ENCODE peak calls at places on chromosome 10, in five cellular contexts. One of them, this sample, is unnamed. For H3K4me1, the result is how much of the 10 kb centered on the place peaks cover.

GRCh38 chr10:89279449-89279869 is 22.4 kb upstream of the IFIT2 start:
- DNase-seq in GM23248: no peak
- DNase-seq in hepatocyte: no peak
- DNase-seq in PC-9: peak
- DNase-seq in fibroblast of lung: peak
- DNase-seq in this sample: no peak

GRCh38 chr10:22894714-22895113 is 33.1 kb upstream of the ARMC3 start:
- DNase-seq in GM23248: peak
- DNase-seq in hepatocyte: peak
- DNase-seq in PC-9: no peak
- DNase-seq in fibroblast of lung: no peak
- DNase-seq in this sample: no peak

GRCh38 chr10:4688620-4689019 is 137.4 kb upstream of the AKR1E2 start:
- DNase-seq in GM23248: no peak
- DNase-seq in hepatocyte: no peak
- DNase-seq in PC-9: no peak
- DNase-seq in fibroblast of lung: no peak
- DNase-seq in this sample: no peak

GRCh38 chr10:69901623-69902505 is 100.2 kb downstream of the COL13A1 start:
- DNase-seq in GM23248: peak
- DNase-seq in hepatocyte: peak
- DNase-seq in PC-9: no peak
- DNase-seq in fibroblast of lung: peak
- DNase-seq in this sample: peak

GRCh38 chr10:103757531-103758293 is 97.7 kb downstream of the SH3PXD2A start:
- DNase-seq in GM23248: peak
- DNase-seq in hepatocyte: peak
- DNase-seq in PC-9: no peak
- DNase-seq in fibroblast of lung: peak
- DNase-seq in this sample: no peak

GRCh38 chr10:88379575-88379974 is 203.5 kb downstream of the RNLS start:
- DNase-seq in GM23248: peak
- DNase-seq in hepatocyte: peak
- DNase-seq in PC-9: no peak
- DNase-seq in fibroblast of lung: peak
- DNase-seq in this sample: no peak

GRCh38 chr10:22553452-22553995 is 160.9 kb downstream of the PIP4K2A start:
- DNase-seq in GM23248: no peak
- DNase-seq in hepatocyte: no peak
- DNase-seq in PC-9: no peak
- DNase-seq in fibroblast of lung: no peak
- DNase-seq in this sample: no peak

GRCh38 chr10:80161321-80162084 is 29.0 kb downstream of the PLAC9 start:
- DNase-seq in GM23248: peak
- DNase-seq in hepatocyte: no peak
- DNase-seq in PC-9: no peak
- DNase-seq in fibroblast of lung: no peak
- DNase-seq in this sample: peak

DNA sequence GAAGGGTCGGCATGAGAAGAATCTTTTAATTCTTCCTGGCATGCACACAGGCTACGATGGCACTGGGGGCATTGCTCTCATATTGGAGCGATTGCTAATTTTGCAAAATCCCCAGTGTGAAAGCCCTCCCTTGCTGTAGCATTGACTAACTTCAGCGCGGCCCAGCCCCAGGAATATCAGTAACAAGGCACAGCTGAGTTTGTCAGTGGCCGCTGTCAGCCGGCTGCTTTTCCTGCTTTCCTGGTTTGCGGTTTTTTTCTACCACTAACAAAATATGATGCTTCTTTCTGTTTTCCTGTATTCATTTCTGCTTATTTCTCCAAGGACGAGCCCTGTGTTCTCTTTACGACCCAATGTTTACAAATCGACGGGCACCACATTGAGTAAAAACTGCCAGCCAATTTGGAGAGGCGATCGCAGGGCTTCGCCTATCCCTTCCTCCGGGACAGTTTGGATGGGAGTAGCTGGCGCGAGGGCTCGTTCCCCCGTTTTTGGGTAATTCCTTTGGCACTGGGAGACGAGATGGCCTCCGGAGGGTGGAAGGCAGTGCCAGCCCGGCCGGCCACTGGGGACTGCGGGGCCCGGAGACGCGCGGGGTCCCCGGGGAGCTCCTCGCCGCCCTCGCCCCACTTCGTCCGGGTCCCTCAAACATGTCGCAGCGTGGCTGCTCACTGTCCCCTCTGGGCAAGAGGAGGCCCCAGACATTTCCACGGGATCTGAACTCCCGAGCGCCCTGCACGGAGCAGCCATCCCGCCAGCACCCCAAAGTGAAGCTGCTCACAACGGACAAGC is 949 bp downstream of the ADARB2 start:
- DNase-seq in GM23248: no peak
- DNase-seq in hepatocyte: no peak
- DNase-seq in PC-9: no peak
- DNase-seq in fibroblast of lung: no peak
- DNase-seq in this sample: peak
- TF ChIP-seq EZH2 in GM23248: no peak
- TF ChIP-seq EZH2 in hepatocyte: peak
- TF ChIP-seq EZH2 in PC-9: no peak
- TF ChIP-seq EZH2 in fibroblast of lung: no peak
- TF ChIP-seq EZH2 in this sample: peak

DNA sequence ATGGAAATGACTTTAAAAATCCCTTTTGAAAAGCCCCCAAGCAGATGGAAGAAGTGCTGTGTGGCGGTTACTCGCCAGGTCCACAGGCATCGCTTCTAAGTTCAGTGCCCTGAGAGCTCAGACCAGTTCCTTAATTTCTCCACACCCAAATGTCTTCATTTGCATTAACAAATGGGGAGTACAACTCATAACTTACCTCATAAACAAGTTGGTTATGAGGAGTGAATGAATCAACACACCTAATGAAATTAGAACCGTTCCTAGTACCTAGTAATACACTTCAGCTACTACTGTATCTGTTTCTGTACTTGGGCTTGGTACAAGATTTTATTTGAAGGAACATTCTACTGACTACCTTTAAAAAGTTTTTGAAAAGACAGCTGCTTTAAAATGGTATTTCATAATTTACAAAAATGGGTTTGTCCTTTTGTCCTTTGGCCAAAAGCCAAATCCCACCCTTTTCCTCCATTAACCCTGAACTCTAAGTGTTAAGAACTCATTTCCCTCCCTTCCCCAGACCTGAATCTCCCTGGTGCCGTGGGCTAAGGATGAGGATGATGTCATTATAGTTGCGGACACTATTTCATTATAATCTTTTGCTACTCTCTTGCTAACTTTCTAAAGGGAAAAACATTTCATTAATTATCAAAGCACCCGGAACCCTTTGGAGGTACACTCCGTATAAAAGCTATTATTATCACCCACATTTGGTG is 221.5 kb upstream of the CELF2 start:
- DNase-seq in GM23248: peak
- DNase-seq in hepatocyte: peak
- DNase-seq in PC-9: no peak
- DNase-seq in fibroblast of lung: no peak
- DNase-seq in this sample: no peak
- H3K4me1 ChIP-seq in GM23248: under half
- H3K4me1 ChIP-seq in hepatocyte: under half
- H3K4me1 ChIP-seq in PC-9: half or more
- H3K4me1 ChIP-seq in fibroblast of lung: under half
- H3K4me1 ChIP-seq in this sample: under half

GRCh38 chr10:118237930-118238329 is 104.2 kb downstream of the FAM204A start:
- DNase-seq in GM23248: no peak
- DNase-seq in hepatocyte: no peak
- DNase-seq in PC-9: no peak
- DNase-seq in fibroblast of lung: no peak
- DNase-seq in this sample: no peak

GRCh38 chr10:118238573-118239240 is 103.4 kb downstream of the FAM204A start:
- DNase-seq in GM23248: peak
- DNase-seq in hepatocyte: peak
- DNase-seq in PC-9: peak
- DNase-seq in fibroblast of lung: peak
- DNase-seq in this sample: no peak

GRCh38 chr10:118243907-118244306 is 98.2 kb downstream of the FAM204A start:
- DNase-seq in GM23248: no peak
- DNase-seq in hepatocyte: no peak
- DNase-seq in PC-9: no peak
- DNase-seq in fibroblast of lung: no peak
- DNase-seq in this sample: no peak

GRCh38 chr10:118246340-118247247 is 95.5 kb downstream of the FAM204A start:
- DNase-seq in GM23248: no peak
- DNase-seq in hepatocyte: no peak
- DNase-seq in PC-9: no peak
- DNase-seq in fibroblast of lung: no peak
- DNase-seq in this sample: peak

GRCh38 chr10:118241229-118242137 is 100.6 kb downstream of the FAM204A start:
- DNase-seq in GM23248: peak
- DNase-seq in hepatocyte: peak
- DNase-seq in PC-9: peak
- DNase-seq in fibroblast of lung: peak
- DNase-seq in this sample: peak
- TF ChIP-seq EZH2 in GM23248: no peak
- TF ChIP-seq EZH2 in hepatocyte: no peak
- TF ChIP-seq EZH2 in PC-9: no peak
- TF ChIP-seq EZH2 in fibroblast of lung: no peak
- TF ChIP-seq EZH2 in this sample: no peak

GRCh38 chr10:50558368-50558767 is 65.4 kb downstream of the SGMS1 start:
- DNase-seq in GM23248: no peak
- DNase-seq in hepatocyte: no peak
- DNase-seq in PC-9: no peak
- DNase-seq in fibroblast of lung: peak
- DNase-seq in this sample: no peak
- H3K4me1 ChIP-seq in GM23248: half or more
- H3K4me1 ChIP-seq in hepatocyte: under half
- H3K4me1 ChIP-seq in PC-9: under half
- H3K4me1 ChIP-seq in fibroblast of lung: under half
- H3K4me1 ChIP-seq in this sample: under half

GRCh38 chr10:86401588-86402282 is 35.1 kb upstream of the GRID1 start:
- DNase-seq in GM23248: peak
- DNase-seq in hepatocyte: peak
- DNase-seq in PC-9: no peak
- DNase-seq in fibroblast of lung: no peak
- DNase-seq in this sample: peak
- TF ChIP-seq EZH2 in GM23248: no peak
- TF ChIP-seq EZH2 in hepatocyte: no peak
- TF ChIP-seq EZH2 in PC-9: no peak
- TF ChIP-seq EZH2 in fibroblast of lung: no peak
- TF ChIP-seq EZH2 in this sample: peak

DNA sequence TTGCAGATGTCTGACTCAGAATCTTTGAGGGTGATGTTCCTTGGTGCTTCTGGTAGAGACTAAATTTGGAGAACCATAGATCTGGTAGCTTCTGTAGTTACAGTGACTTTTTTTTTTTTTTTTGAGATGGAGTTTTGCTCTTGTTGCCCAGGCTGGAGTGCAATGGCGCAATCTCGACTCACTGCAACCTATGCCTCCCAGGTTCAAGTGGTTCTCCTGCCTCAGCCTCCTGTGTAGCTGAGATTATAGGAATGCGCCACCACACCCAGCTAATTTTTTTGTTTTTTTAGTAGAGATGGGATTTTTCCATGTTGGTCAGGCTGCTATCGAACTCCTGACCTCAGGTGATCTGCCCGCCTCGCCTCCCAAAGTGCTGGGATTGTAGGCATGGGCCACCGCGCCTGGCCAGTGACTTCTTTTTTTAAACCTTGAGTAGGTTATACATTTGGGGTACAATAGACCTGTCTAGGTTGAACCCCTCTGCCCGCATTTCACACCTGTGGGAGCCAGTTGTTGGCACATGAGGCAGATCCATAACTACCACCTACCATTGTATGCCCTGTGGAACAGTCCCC is 47.0 kb downstream of the SUFU start:
- DNase-seq in GM23248: no peak
- DNase-seq in hepatocyte: no peak
- DNase-seq in PC-9: no peak
- DNase-seq in fibroblast of lung: no peak
- DNase-seq in this sample: no peak
- H3K4me1 ChIP-seq in GM23248: under half
- H3K4me1 ChIP-seq in hepatocyte: under half
- H3K4me1 ChIP-seq in PC-9: under half
- H3K4me1 ChIP-seq in fibroblast of lung: under half
- H3K4me1 ChIP-seq in this sample: under half

DNA sequence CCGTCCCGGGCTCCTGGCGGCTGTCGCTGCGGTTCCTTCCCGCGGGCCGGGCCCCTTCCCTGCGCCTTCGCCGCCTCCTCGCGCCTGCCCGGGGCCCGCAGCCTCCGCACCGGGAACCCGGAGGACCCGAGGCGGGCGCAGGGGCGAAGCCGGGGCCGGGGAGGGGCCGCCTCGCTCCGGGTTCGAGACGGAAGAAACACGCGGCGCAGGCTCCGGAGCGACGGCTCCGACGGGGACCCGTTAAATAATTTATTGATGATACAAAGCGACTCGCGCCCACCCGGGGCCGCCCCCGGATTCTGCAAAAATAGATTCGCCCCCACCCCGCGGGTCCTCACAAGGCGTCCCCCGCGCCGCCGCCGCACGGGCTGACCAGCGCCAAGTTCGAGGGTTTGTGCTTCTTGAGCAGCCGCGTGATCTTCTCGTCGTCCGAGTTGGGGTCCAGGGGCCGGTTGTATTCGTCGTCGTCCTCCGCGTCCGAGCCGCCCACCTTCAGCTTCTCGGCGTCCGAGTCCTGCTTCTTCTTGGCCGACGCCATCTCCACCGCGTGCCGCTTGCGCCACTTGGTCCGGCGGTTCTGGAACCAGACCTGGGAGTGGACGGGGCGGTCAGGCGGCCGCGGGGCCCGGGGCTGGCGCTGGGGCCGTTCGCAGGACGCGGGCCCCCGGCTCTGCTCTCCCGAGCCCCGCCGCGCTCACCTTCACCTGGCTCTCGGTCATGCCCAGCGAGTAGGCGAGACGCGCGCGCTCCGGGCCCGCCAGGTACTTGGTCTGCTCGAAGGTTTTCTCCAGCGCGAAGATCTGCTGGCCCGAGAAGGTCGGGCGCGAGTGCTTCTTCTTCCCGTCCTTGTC is 1.1 kb downstream of the NKX6-2 start:
- DNase-seq in GM23248: no peak
- DNase-seq in hepatocyte: no peak
- DNase-seq in PC-9: no peak
- DNase-seq in fibroblast of lung: peak
- DNase-seq in this sample: peak
- TF ChIP-seq EZH2 in GM23248: peak
- TF ChIP-seq EZH2 in hepatocyte: peak
- TF ChIP-seq EZH2 in PC-9: no peak
- TF ChIP-seq EZH2 in fibroblast of lung: peak
- TF ChIP-seq EZH2 in this sample: peak